ENCODE peak calls at places on chromosomes 2 and 18, in eight cellular contexts. O is HS-5; S is glomerular endothelial cell; E is LHCN-M2; H is activated effector memory CD4-positive, alpha-beta T cell treated with anti-CD3 and anti-CD28 coated beads, Interleukin-2, amount 50 U/mL, for 16 hours; V is nucleus accumbens; P is ACHN; A is mucosa of descending colon. Z is an unnamed sample.

GRCh38 chr18:6731197-6731596 is 1.7 kb downstream of the ARHGAP28 start:
- DNase-seq in O (peak), S (no peak), E (peak), H (no peak), V (no peak), P (no peak), A (peak), Z (no peak)

GRCh38 chr18:3265564-3266033 is 3.7 kb downstream of the MYL12B start:
- DNase-seq in O (no peak), S (no peak), E (no peak), H (no peak), V (no peak), P (peak), A (no peak), Z (no peak)

GRCh38 chr2:189142893-189143759 is 36.4 kb downstream of the COL5A2 start:
- DNase-seq in O (no peak), S (peak), E (peak), H (peak), V (no peak), P (peak), A (peak), Z (no peak)

GRCh38 chr18:12598181-12598921 is 59.6 kb downstream of the SPIRE1 start:
- DNase-seq in O (peak), S (peak), E (peak), H (no peak), V (no peak), P (peak), A (no peak), Z (no peak)

GRCh38 chr2:233799716-233800115 is 21.6 kb downstream of the MROH2A start:
- DNase-seq in O (no peak), S (no peak), E (no peak), H (peak), V (no peak), P (no peak), A (no peak), Z (peak)

GRCh38 chr2:200435379-200435778 is 74.5 kb downstream of the KCTD18 start:
- DNase-seq in O (peak), S (no peak), E (no peak), H (no peak), V (no peak), P (no peak), A (no peak), Z (no peak)

GRCh38 chr2:236167297-236168109 is 683 bp downstream of the GBX2 start:
- DNase-seq in O (no peak), S (no peak), E (peak), H (no peak), V (no peak), P (peak), A (no peak), Z (no peak)

GRCh38 chr2:64615206-64615763 is 38.4 kb downstream of the SERTAD2 start:
- DNase-seq in O (no peak), S (no peak), E (no peak), H (no peak), V (no peak), P (no peak), A (no peak), Z (no peak)

GRCh38 chr2:215828528-215829184 is 184.7 kb downstream of the MREG start:
- DNase-seq in O (no peak), S (no peak), E (peak), H (peak), V (no peak), P (peak), A (peak), Z (no peak)

GRCh38 chr2:235669983-235670962 is 176.4 kb downstream of the AGAP1 start:
- DNase-seq in O (no peak), S (no peak), E (peak), H (no peak), V (peak), P (peak), A (peak), Z (peak)

GRCh38 chr2:160657206-160657605 is 163.6 kb upstream of the RBMS1 start:
- DNase-seq in O (no peak), S (no peak), E (peak), H (no peak), V (no peak), P (no peak), A (no peak), Z (no peak)

GRCh38 chr18:59359576-59359952 is 499 bp upstream of the LMAN1 start:
- DNase-seq in O (no peak), S (no peak), E (no peak), H (no peak), V (no peak), P (no peak), A (no peak), Z (no peak)

GRCh38 chr2:172783091-172783898 is 47.6 kb downstream of the RAPGEF4 start:
- DNase-seq in O (peak), S (no peak), E (peak), H (no peak), V (no peak), P (peak), A (peak), Z (no peak)

GRCh38 chr2:213065583-213066444 is 85.6 kb downstream of the IKZF2 start:
- DNase-seq in O (no peak), S (no peak), E (no peak), H (no peak), V (no peak), P (peak), A (peak), Z (no peak)

GRCh38 chr2:191625016-191625415 is 52.9 kb upstream of the NABP1 start:
- DNase-seq in O (no peak), S (peak), E (peak), H (peak), V (no peak), P (no peak), A (no peak), Z (peak)

GRCh38 chr2:188890755-188891154 is 83.4 kb upstream of the COL3A1 start:
- DNase-seq in O (no peak), S (no peak), E (no peak), H (no peak), V (no peak), P (no peak), A (no peak), Z (no peak)

GRCh38 chr2:66604911-66605310 is 170.0 kb downstream of the MEIS1 start:
- DNase-seq in O (no peak), S (no peak), E (no peak), H (no peak), V (no peak), P (no peak), A (no peak), Z (no peak)

GRCh38 chr2:225737556-225737955 is 338.0 kb downstream of the NYAP2 start:
- DNase-seq in O (peak), S (no peak), E (peak), H (no peak), V (no peak), P (no peak), A (no peak), Z (no peak)

GRCh38 chr18:33844232-33844631 is 266.2 kb downstream of the ASXL3 start:
- DNase-seq in O (no peak), S (no peak), E (no peak), H (no peak), V (no peak), P (no peak), A (no peak), Z (no peak)

GRCh38 chr2:200042102-200042735 is 86.8 kb downstream of the MAIP1 start:
- DNase-seq in O (peak), S (no peak), E (peak), H (no peak), V (no peak), P (no peak), A (no peak), Z (no peak)

GRCh38 chr2:160087854-160088745 is 25.7 kb upstream of the PLA2R1 start:
- DNase-seq in O (no peak), S (no peak), E (peak), H (no peak), V (no peak), P (peak), A (no peak), Z (no peak)

GRCh38 chr2:240439698-240440151 is 4.3 kb downstream of the GPC1 start:
- DNase-seq in O (no peak), S (no peak), E (no peak), H (no peak), V (no peak), P (no peak), A (no peak), Z (peak)

GRCh38 chr2:101854877-101855276 is 136.9 kb upstream of the IL1R2 start:
- DNase-seq in O (no peak), S (no peak), E (no peak), H (no peak), V (no peak), P (no peak), A (peak), Z (no peak)

GRCh38 chr2:55063226-55063625 is 13.0 kb upstream of the RTN4 start:
- DNase-seq in O (no peak), S (no peak), E (no peak), H (no peak), V (no peak), P (no peak), A (no peak), Z (no peak)

GRCh38 chr2:172578054-172578453 is 22.2 kb downstream of the PDK1 start:
- DNase-seq in O (no peak), S (no peak), E (peak), H (no peak), V (no peak), P (no peak), A (no peak), Z (no peak)

GRCh38 chr2:1742680-1743395 is 1.5 kb downstream of the PXDN start:
- DNase-seq in O (no peak), S (peak), E (peak), H (no peak), V (peak), P (peak), A (peak), Z (peak)

GRCh38 chr18:22544626-22545025 is 126.9 kb upstream of the CTAGE1 start:
- DNase-seq in O (no peak), S (no peak), E (peak), H (no peak), V (no peak), P (no peak), A (no peak), Z (peak)

GRCh38 chr18:43665239-43665788 is 388.0 kb upstream of the SYT4 start:
- DNase-seq in O (peak), S (no peak), E (peak), H (no peak), V (no peak), P (no peak), A (no peak), Z (no peak)

GRCh38 chr2:70442301-70443077 is 111.1 kb downstream of the TGFA start:
- DNase-seq in O (no peak), S (no peak), E (peak), H (no peak), V (no peak), P (no peak), A (no peak), Z (no peak)

GRCh38 chr2:171523969-171524401 is 1.7 kb downstream of the CYBRD1 start:
- DNase-seq in O (no peak), S (no peak), E (peak), H (no peak), V (no peak), P (peak), A (no peak), Z (no peak)

GRCh38 chr2:190781604-190782198 is 98.9 kb upstream of the GLS start:
- DNase-seq in O (peak), S (no peak), E (peak), H (peak), V (no peak), P (peak), A (peak), Z (no peak)

GRCh38 chr18:79692886-79693285 is 13.3 kb downstream of the CTDP1 start:
- DNase-seq in O (no peak), S (no peak), E (no peak), H (peak), V (no peak), P (no peak), A (no peak), Z (peak)

GRCh38 chr2:45275235-45275805 is 266.1 kb upstream of the SIX2 start:
- DNase-seq in O (no peak), S (no peak), E (peak), H (no peak), V (no peak), P (peak), A (no peak), Z (no peak)

GRCh38 chr2:143398701-143399260 is 269.6 kb downstream of the ARHGAP15 start:
- DNase-seq in O (no peak), S (no peak), E (peak), H (no peak), V (no peak), P (no peak), A (no peak), Z (no peak)

GRCh38 chr2:205370726-205371125 is 311.6 kb upstream of the NRP2 start:
- DNase-seq in O (no peak), S (no peak), E (no peak), H (no peak), V (no peak), P (no peak), A (no peak), Z (no peak)

GRCh38 chr2:236859896-236860295 is 225.8 kb upstream of the COPS8 start:
- DNase-seq in O (no peak), S (no peak), E (no peak), H (no peak), V (no peak), P (no peak), A (no peak), Z (no peak)

GRCh38 chr18:11488175-11488574 is 121.2 kb upstream of the SLC35G4 start:
- DNase-seq in O (peak), S (no peak), E (peak), H (no peak), V (no peak), P (no peak), A (no peak), Z (no peak)

GRCh38 chr2:26179446-26179907 is 6.6 kb downstream of the GAREM2 start:
- DNase-seq in O (no peak), S (no peak), E (no peak), H (no peak), V (peak), P (no peak), A (no peak), Z (no peak)

GRCh38 chr2:56589194-56589593 is 405.4 kb downstream of the CCDC85A start:
- DNase-seq in O (no peak), S (no peak), E (no peak), H (no peak), V (no peak), P (no peak), A (no peak), Z (no peak)

Z was measured in posterior vena cava.